ENCODE peak calls at places on chromosome 6, in six cellular contexts. R, T, U, I, D and H are unnamed samples.

GRCh38 chr6:109979033-109979921 is 1.2 kb downstream of the GPR6 start:
- DNase-seq in R (no peak), T (peak), U (no peak), I (no peak), D (no peak), H (peak)

GRCh38 chr6:13303668-13304017 is 24.7 kb downstream of the TBC1D7 start:
- DNase-seq in R (no peak), T (peak), U (no peak), I (peak), D (peak), H (no peak)

GRCh38 chr6:494394-494793 is 102.8 kb downstream of the IRF4 start:
- DNase-seq in R (no peak), T (no peak), U (no peak), I (no peak), D (no peak), H (no peak)

GRCh38 chr6:84061613-84062398 is 28.2 kb downstream of the MRAP2 start:
- DNase-seq in R (no peak), T (no peak), U (no peak), I (no peak), D (peak), H (peak)

GRCh38 chr6:25012657-25013056 is 76.9 kb upstream of the RIPOR2 start:
- DNase-seq in R (no peak), T (no peak), U (no peak), I (no peak), D (no peak), H (no peak)

GRCh38 chr6:145929037-145929633 is 35.0 kb downstream of the SHPRH start:
- DNase-seq in R (peak), T (no peak), U (peak), I (no peak), D (peak), H (peak)

GRCh38 chr6:158219229-158219628 is 51.1 kb downstream of the GTF2H5 start:
- DNase-seq in R (no peak), T (no peak), U (no peak), I (no peak), D (no peak), H (no peak)

GRCh38 chr6:170005680-170006470 is 254.5 kb downstream of the ERMARD start:
- DNase-seq in R (no peak), T (no peak), U (no peak), I (no peak), D (no peak), H (no peak)

GRCh38 chr6:2818593-2818992 is 23.1 kb downstream of the SERPINB1 start:
- DNase-seq in R (no peak), T (no peak), U (no peak), I (no peak), D (no peak), H (no peak)

GRCh38 chr6:119224095-119224701 is 125.4 kb downstream of the MAN1A1 start:
- DNase-seq in R (no peak), T (no peak), U (no peak), I (no peak), D (no peak), H (no peak)

GRCh38 chr6:108608453-108609275 is 47.9 kb downstream of the FOXO3 start:
- DNase-seq in R (no peak), T (no peak), U (no peak), I (no peak), D (no peak), H (no peak)

GRCh38 chr6:140438346-140438735 is 1063.9 kb upstream of the CITED2 start:
- DNase-seq in R (no peak), T (no peak), U (no peak), I (no peak), D (no peak), H (no peak)

DNA sequence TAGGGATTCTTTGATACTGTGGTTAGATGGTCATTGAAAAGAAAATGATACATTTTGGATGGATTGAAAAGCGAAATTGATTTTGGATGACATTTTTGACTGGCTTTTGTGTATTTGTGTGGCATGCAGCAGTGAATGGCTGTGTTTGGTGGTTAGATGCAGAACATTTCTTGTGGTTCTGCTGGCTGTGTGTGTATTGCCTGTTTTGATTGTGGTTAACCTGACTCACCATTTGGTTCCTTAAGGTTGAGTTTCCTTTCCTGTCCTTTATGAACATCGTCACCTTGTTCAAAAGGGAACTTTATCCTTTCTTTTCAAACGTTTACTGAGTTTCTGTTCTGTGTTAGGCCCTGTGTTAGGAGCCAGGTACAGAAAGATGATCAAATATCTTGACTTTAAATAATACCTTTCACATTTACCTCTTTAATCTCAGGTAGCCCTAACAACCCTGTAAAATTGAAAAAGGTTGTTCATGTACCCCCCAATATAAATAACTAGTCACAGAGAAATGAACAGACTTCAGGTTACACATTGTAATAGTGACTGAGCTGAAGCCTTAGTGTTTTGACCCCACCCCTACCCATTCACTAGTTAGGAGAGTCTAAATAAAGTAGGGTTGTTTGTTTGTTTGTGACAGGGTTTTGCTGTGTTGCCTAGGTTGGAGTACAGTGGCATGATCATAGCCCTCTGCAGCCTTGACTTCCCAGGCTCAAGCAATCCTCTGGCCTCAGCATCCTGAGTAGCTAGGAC is 23.8 kb downstream of the ANKS1A start:
- DNase-seq in R (no peak), T (no peak), U (no peak), I (peak), D (no peak), H (no peak)
- H3K4me2 ChIP-seq in R (no peak), T (no peak), U (no peak), I (peak), D (no peak), H (peak)

GRCh38 chr6:90219168-90219985 is 77.3 kb downstream of the BACH2 start:
- DNase-seq in R (no peak), T (no peak), U (no peak), I (no peak), D (peak), H (peak)
- TF ChIP-seq RFX5 in R (no peak), T (no peak), U (no peak), I (no peak), D (no peak), H (no peak)

GRCh38 chr6:90333928-90334327 is 37.3 kb upstream of the BACH2 start:
- DNase-seq in R (no peak), T (no peak), U (no peak), I (no peak), D (no peak), H (no peak)
- TF ChIP-seq MAX in R (no peak), T (no peak), U (no peak), I (no peak), D (no peak), H (no peak)

DNA sequence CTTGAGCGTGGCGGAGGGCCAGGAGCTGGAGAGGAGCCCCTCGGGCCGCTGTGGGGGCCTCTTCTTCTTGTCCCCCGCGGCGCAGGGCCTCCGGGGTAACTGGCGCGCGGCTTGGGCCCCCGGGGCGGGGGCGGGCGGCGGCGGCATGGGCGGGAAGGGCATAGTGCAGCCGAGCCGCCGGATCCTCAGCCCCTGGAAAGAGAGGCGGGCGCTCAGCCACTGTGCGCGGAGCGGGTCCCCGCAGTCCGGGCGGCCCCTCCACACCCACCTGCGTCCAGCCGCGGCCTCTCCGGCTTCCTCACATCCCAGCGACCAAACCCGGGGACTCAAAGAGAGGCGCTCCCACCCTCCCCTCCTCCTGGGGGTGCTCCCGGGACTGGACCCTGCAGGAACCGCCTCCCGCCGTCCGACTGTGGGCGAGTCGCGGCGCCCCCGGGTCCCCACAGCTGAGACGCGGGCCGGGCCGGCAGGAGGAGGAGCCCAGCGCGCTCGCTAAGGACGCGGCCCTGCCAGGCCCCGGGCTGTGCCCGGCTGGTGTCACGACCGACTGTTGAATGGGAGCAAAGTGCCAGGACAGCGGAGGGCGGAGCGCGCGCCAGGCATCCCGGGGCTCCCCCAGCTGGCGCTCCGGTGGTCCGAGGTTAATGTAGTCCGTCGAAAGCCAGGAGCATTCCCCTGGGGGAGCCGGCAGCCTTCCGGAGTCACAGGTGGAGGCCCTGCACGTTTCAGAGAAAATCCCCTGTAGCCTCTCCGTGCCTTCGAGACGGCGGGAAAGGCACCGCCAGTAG is at the start of gene PRR18:
- DNase-seq in R (no peak), T (peak), U (no peak), I (peak), D (no peak), H (peak)
- H3K4me2 ChIP-seq in R (peak), T (peak), U (peak), I (peak), D (no peak), H (peak)

GRCh38 chr6:35428421-35429149 is 23.6 kb upstream of the FANCE start:
- DNase-seq in R (no peak), T (no peak), U (peak), I (no peak), D (no peak), H (no peak)

GRCh38 chr6:35427435-35427834 is 24.7 kb upstream of the FANCE start:
- DNase-seq in R (no peak), T (no peak), U (no peak), I (no peak), D (no peak), H (no peak)

GRCh38 chr6:35426074-35426473 is 26.1 kb upstream of the FANCE start:
- DNase-seq in R (no peak), T (no peak), U (no peak), I (no peak), D (no peak), H (no peak)

GRCh38 chr6:35427851-35428321 is 24.3 kb upstream of the FANCE start:
- DNase-seq in R (no peak), T (no peak), U (no peak), I (no peak), D (no peak), H (no peak)

DNA sequence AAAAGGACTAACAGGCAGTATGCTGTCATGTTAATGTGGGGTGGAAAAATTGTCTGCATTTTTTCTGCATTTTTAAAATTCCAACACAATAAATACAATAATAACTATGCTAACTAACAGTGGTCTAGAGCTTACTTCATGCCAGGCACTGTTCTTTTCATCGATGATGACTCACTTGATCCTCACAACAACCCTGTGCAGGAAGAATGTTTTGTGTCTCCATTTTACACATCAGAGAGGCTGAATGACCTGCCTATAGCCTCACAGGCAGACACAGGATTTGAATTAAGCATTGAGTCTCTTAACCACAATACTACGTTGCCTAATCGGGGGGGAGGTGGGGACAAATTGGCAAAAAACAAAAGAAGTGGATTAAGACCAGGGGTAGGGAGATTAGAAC is 26.9 kb upstream of the FANCE start:
- DNase-seq in R (no peak), T (no peak), U (no peak), I (no peak), D (no peak), H (no peak)
- TF ChIP-seq RFX5 in R (no peak), T (no peak), U (no peak), I (no peak), D (no peak), H (no peak)

GRCh38 chr6:7902867-7903266 is 7.7 kb downstream of the TXNDC5 start:
- DNase-seq in R (no peak), T (no peak), U (no peak), I (no peak), D (no peak), H (no peak)
- TF ChIP-seq MAX in R (no peak), T (no peak), U (no peak), I (no peak), D (no peak), H (no peak)

DNA sequence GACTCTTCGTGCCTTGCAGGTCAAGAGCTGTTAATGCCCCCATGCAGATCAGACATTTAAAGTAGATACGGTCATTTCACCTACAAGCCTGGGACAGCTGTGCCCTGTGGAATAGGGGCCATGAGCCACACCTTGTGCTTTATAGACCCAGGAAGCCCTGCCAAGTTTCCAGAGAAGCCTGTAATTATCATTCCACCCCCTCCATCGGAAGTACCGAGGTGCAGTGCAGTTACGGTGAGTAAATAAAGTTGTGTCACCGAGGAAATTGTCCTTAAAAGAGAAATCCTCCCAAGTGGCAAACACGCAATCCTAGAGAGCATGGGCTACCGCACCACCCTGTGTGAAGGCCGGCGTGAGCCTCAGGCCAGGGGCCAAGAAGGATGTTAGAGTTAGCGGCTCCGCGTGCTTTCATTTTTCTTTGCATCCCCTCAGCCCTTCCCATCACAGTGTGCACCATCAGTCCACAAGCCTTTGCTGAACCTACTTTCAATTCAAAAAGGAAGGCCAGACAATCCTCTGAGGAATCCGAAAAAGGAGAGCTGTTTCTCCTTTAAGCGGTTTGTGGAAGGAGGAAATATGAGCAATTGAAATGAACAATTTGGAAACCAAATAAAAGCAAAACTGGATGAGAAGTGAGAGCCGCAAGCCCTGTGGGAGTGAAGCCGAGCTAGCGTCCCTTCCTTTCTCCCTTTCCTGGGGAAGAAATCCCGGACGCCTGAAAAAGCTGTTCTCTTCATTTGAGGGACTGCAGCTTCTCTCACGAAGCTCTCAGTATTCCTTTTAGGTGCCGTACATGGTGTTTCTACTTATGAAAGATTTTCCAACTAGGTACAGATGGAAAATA is 183.3 kb upstream of the PDE10A start:
- DNase-seq in R (no peak), T (no peak), U (no peak), I (no peak), D (no peak), H (no peak)
- H3K4me2 ChIP-seq in R (no peak), T (no peak), U (no peak), I (no peak), D (no peak), H (no peak)